ENCODE peak calls at places on chromosomes 11 and 22, in eight cellular contexts. H is ascending aorta, V is endodermal cell, Q is adipocyte, S is fibroblast of lung, N is psoas muscle, P is OCI-LY7, I is uterus. W is an unnamed sample. For H3K4me1 and H3K36me3, the result is how much of the 10 kb centered on the place peaks cover.

GRCh38 chr11:72970557-72971118 is 156.4 kb downstream of the ATG16L2 start:
- DNase-seq in H (no peak), V (no peak), Q (no peak), S (no peak), N (no peak), P (no peak), I (no peak), W (no peak)

GRCh38 chr11:122781378-122782040 is 56.8 kb upstream of the CRTAM start:
- DNase-seq in H (peak), V (peak), Q (peak), S (peak), N (peak), P (peak), I (peak), W (peak)

GRCh38 chr22:20807315-20807752 is 33.4 kb downstream of the SERPIND1 start:
- DNase-seq in H (peak), V (no peak), Q (peak), S (peak), N (no peak), P (no peak), I (no peak), W (no peak)

GRCh38 chr11:74288911-74289310 is 22.5 kb downstream of the P4HA3 start:
- DNase-seq in H (no peak), V (no peak), Q (no peak), S (no peak), N (no peak), P (no peak), I (no peak), W (no peak)

GRCh38 chr22:48239461-48240164 is 1477.2 kb downstream of the TBC1D22A start:
- DNase-seq in H (no peak), V (peak), Q (no peak), S (no peak), N (no peak), P (no peak), I (no peak), W (no peak)

GRCh38 chr11:129881570-129882170 is 13.7 kb downstream of the NFRKB start:
- DNase-seq in H (no peak), V (peak), Q (peak), S (peak), N (no peak), P (peak), I (no peak), W (peak)

GRCh38 chr22:43007519-43008102 is 7.3 kb downstream of the PACSIN2 start:
- DNase-seq in H (no peak), V (peak), Q (peak), S (no peak), N (no peak), P (peak), I (no peak), W (no peak)

GRCh38 chr22:46052801-46053562 is 76.0 kb upstream of the WNT7B start:
- DNase-seq in H (peak), V (peak), Q (peak), S (peak), N (peak), P (peak), I (peak), W (no peak)

GRCh38 chr11:44912270-44912987 is 38.3 kb downstream of the TP53I11 start:
- DNase-seq in H (no peak), V (peak), Q (no peak), S (no peak), N (no peak), P (no peak), I (no peak), W (no peak)

GRCh38 chr22:23984430-23984829 is 4.5 kb downstream of the GSTT2 start:
- DNase-seq in H (no peak), V (no peak), Q (peak), S (peak), N (peak), P (peak), I (no peak), W (peak)

GRCh38 chr11:130179396-130180306 is 20.1 kb downstream of the ST14 start:
- DNase-seq in H (no peak), V (no peak), Q (no peak), S (no peak), N (no peak), P (peak), I (no peak), W (no peak)

GRCh38 chr22:42178910-42179495 is 48.4 kb upstream of the CYP2D6 start:
- DNase-seq in H (no peak), V (no peak), Q (no peak), S (no peak), N (no peak), P (no peak), I (no peak), W (no peak)

GRCh38 chr11:17812286-17813187 is 78.0 kb downstream of the KCNC1 start:
- DNase-seq in H (no peak), V (no peak), Q (peak), S (no peak), N (no peak), P (no peak), I (no peak), W (no peak)

GRCh38 chr22:26559961-26560575 is 29.9 kb downstream of the TPST2 start:
- DNase-seq in H (no peak), V (no peak), Q (no peak), S (no peak), N (peak), P (no peak), I (no peak), W (no peak)
- H3K4me1 ChIP-seq in H (under half), V (under half), Q (under half), S (under half), N (under half), P (under half), I (under half), W (under half)

DNA sequence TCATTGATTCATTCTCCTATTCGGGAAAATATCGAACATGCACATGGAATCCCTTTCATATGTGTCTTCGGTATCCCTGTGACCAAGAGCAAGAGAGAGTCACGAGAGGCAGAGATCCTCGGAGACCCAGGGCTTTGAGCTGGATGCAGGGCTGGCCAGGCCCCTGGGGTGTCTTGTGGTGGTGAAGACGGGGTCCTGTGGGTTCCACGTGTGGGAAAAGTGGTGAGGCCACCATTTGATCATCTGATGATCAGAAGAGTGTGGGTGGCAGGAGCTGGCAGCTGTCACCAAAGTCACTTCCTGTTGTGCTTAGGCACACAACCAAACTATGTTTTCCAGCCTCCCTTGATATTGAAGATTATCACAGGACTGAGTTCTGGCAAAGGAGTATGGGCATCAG is 94.0 kb downstream of the BRD1 start:
- DNase-seq in H (peak), V (peak), Q (no peak), S (no peak), N (no peak), P (no peak), I (no peak), W (peak)
- H3K36me3 ChIP-seq in H (under half), V (under half), Q (under half), S (under half), N (under half), P (under half), I (under half), W (under half)

GRCh38 chr11:77075425-77075905 is 8.7 kb downstream of the CAPN5 start:
- DNase-seq in H (peak), V (peak), Q (no peak), S (no peak), N (peak), P (no peak), I (no peak), W (no peak)
- H3K4me1 ChIP-seq in H (under half), V (under half), Q (under half), S (under half), N (under half), P (under half), I (under half), W (under half)

DNA sequence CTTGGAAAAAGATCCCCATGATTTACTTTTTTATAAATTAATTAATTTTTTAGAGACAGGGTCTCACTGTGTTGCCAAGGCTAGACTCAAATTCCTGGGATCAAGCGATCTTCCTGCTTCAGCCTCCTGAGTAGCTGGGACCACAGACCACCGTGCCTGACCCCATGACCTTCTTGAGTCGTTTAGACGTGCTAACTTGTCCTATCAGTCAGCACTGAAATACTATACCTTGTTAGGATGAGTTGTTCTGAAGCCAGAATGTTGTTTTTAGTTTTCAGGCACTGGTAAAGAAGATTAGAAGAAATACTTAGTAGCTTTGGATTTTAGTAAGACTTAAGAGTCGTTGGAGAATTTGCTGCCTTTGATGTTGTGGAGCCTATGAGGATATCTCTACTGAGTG is 8.6 kb downstream of the HTATIP2 start:
- DNase-seq in H (no peak), V (no peak), Q (no peak), S (no peak), N (no peak), P (no peak), I (no peak), W (no peak)
- H3K36me3 ChIP-seq in H (under half), V (under half), Q (under half), S (under half), N (half or more), P (under half), I (under half), W (under half)

DNA sequence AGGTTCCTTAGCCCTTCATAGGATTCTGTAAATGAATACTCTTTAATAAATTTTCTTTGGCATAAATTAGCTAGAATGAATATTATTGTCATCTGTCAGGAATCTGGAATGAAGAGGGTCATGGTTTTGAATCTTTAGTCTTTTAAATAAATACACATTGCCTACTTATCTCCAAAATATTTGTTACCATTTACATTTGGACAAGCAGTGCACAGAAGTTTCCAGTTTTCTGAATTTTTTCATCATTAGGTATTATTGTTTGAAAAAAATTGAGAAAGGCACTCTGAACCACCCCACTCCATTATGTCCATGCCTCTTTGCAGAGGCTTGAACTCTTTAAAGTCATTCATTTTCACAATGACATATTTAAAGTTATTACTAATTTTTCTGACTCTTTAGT is 549.0 kb upstream of the LUZP2 start:
- DNase-seq in H (no peak), V (no peak), Q (peak), S (no peak), N (no peak), P (no peak), I (no peak), W (no peak)
- H3K4me1 ChIP-seq in H (under half), V (under half), Q (under half), S (under half), N (under half), P (under half), I (under half), W (under half)

GRCh38 chr11:94820480-94820879 is 52.3 kb downstream of the AMOTL1 start:
- DNase-seq in H (no peak), V (no peak), Q (no peak), S (no peak), N (no peak), P (no peak), I (no peak), W (no peak)

GRCh38 chr11:94825111-94825880 is 57.1 kb downstream of the AMOTL1 start:
- DNase-seq in H (no peak), V (no peak), Q (no peak), S (no peak), N (no peak), P (no peak), I (no peak), W (no peak)

GRCh38 chr11:94822080-94822479 is 53.9 kb downstream of the AMOTL1 start:
- DNase-seq in H (no peak), V (no peak), Q (no peak), S (no peak), N (no peak), P (no peak), I (no peak), W (no peak)

GRCh38 chr11:94823127-94823732 is 55.1 kb downstream of the AMOTL1 start:
- DNase-seq in H (no peak), V (no peak), Q (no peak), S (no peak), N (no peak), P (no peak), I (no peak), W (no peak)

DNA sequence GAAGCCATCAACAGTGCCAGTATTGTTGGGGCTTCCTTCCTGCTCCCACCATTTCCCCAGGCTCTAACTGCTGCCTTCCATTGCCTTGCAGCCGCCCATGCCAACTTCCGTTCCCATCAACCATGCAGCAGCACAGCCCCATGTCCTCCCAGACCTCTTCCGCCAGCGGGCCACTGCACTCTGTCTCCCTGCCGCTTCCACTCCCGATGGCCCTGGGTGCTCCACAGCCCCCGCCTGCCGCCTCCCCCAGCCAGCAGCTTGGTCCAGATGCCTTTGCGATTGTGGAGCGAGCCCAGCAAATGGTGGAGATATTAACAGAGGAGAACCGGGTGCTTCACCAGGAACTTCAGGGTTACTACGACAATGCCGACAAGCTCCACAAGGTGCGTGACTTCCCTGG is 53.3 kb downstream of the AMOTL1 start:
- DNase-seq in H (no peak), V (no peak), Q (no peak), S (no peak), N (no peak), P (no peak), I (no peak), W (no peak)
- H3K36me3 ChIP-seq in H (under half), V (half or more), Q (half or more), S (under half), N (half or more), P (under half), I (under half), W (under half)